ENCODE peak calls at places on chromosome 21, in five cellular contexts. One of them, this sample, is unnamed.

GRCh38 chr21:23887709-23888303 is 1719.5 kb downstream of the MRPL39 start:
- DNase-seq in activated CD8-positive, alpha-beta memory T cell treated with anti-CD3 and anti-CD28 coated beads for 1 hour: no peak
- DNase-seq in astrocyte of the hippocampus: no peak
- DNase-seq in GM04503: no peak
- DNase-seq in RWPE2: no peak
- DNase-seq in this sample: no peak

GRCh38 chr21:45931397-45931969 is 50.1 kb upstream of the COL6A1 start:
- DNase-seq in GM04503: no peak
- DNase-seq in astrocyte of the hippocampus: no peak
- DNase-seq in RWPE2: no peak
- DNase-seq in activated CD8-positive, alpha-beta memory T cell treated with anti-CD3 and anti-CD28 coated beads for 1 hour: no peak
- DNase-seq in this sample: no peak

GRCh38 chr21:33587792-33588484 is 546 bp downstream of the DONSON start:
- DNase-seq in astrocyte of the hippocampus: peak
- DNase-seq in GM04503: no peak
- DNase-seq in activated CD8-positive, alpha-beta memory T cell treated with anti-CD3 and anti-CD28 coated beads for 1 hour: no peak
- DNase-seq in RWPE2: no peak
- DNase-seq in this sample: no peak

GRCh38 chr21:46208761-46209721 is 19.5 kb downstream of the LSS start:
- DNase-seq in activated CD8-positive, alpha-beta memory T cell treated with anti-CD3 and anti-CD28 coated beads for 1 hour: no peak
- DNase-seq in GM04503: no peak
- DNase-seq in astrocyte of the hippocampus: no peak
- DNase-seq in RWPE2: peak
- DNase-seq in this sample: no peak

GRCh38 chr21:36491191-36491916 is 11.4 kb upstream of the CLDN14 start:
- DNase-seq in activated CD8-positive, alpha-beta memory T cell treated with anti-CD3 and anti-CD28 coated beads for 1 hour: no peak
- DNase-seq in RWPE2: no peak
- DNase-seq in astrocyte of the hippocampus: peak
- DNase-seq in GM04503: peak
- DNase-seq in this sample: no peak

GRCh38 chr21:45830720-45831366 is 150.7 kb upstream of the COL6A1 start:
- DNase-seq in astrocyte of the hippocampus: no peak
- DNase-seq in GM04503: no peak
- DNase-seq in activated CD8-positive, alpha-beta memory T cell treated with anti-CD3 and anti-CD28 coated beads for 1 hour: no peak
- DNase-seq in RWPE2: no peak
- DNase-seq in this sample: no peak

GRCh38 chr21:21232320-21232719 is 234.1 kb downstream of the NCAM2 start:
- DNase-seq in activated CD8-positive, alpha-beta memory T cell treated with anti-CD3 and anti-CD28 coated beads for 1 hour: no peak
- DNase-seq in RWPE2: no peak
- DNase-seq in astrocyte of the hippocampus: peak
- DNase-seq in GM04503: peak
- DNase-seq in this sample: no peak

GRCh38 chr21:24290151-24290833 is 1317.0 kb downstream of the MRPL39 start:
- DNase-seq in GM04503: no peak
- DNase-seq in astrocyte of the hippocampus: no peak
- DNase-seq in RWPE2: no peak
- DNase-seq in activated CD8-positive, alpha-beta memory T cell treated with anti-CD3 and anti-CD28 coated beads for 1 hour: peak
- DNase-seq in this sample: no peak

GRCh38 chr21:46183910-46184624 is at the start of gene SPATC1L:
- DNase-seq in GM04503: no peak
- DNase-seq in astrocyte of the hippocampus: peak
- DNase-seq in activated CD8-positive, alpha-beta memory T cell treated with anti-CD3 and anti-CD28 coated beads for 1 hour: no peak
- DNase-seq in RWPE2: no peak
- DNase-seq in this sample: peak

GRCh38 chr21:27339902-27340301 is 373.0 kb upstream of the ADAMTS5 start:
- DNase-seq in RWPE2: no peak
- DNase-seq in GM04503: no peak
- DNase-seq in astrocyte of the hippocampus: no peak
- DNase-seq in activated CD8-positive, alpha-beta memory T cell treated with anti-CD3 and anti-CD28 coated beads for 1 hour: no peak
- DNase-seq in this sample: no peak

GRCh38 chr21:17585875-17586450 is 26.7 kb downstream of the BTG3 start:
- DNase-seq in activated CD8-positive, alpha-beta memory T cell treated with anti-CD3 and anti-CD28 coated beads for 1 hour: no peak
- DNase-seq in astrocyte of the hippocampus: peak
- DNase-seq in GM04503: no peak
- DNase-seq in RWPE2: no peak
- DNase-seq in this sample: peak

GRCh38 chr21:46031484-46031883 is 49.9 kb downstream of the COL6A1 start:
- DNase-seq in GM04503: no peak
- DNase-seq in RWPE2: no peak
- DNase-seq in activated CD8-positive, alpha-beta memory T cell treated with anti-CD3 and anti-CD28 coated beads for 1 hour: no peak
- DNase-seq in astrocyte of the hippocampus: no peak
- DNase-seq in this sample: no peak

GRCh38 chr21:45019887-45020537 is 54.4 kb upstream of the ADARB1 start:
- DNase-seq in astrocyte of the hippocampus: no peak
- DNase-seq in GM04503: no peak
- DNase-seq in activated CD8-positive, alpha-beta memory T cell treated with anti-CD3 and anti-CD28 coated beads for 1 hour: no peak
- DNase-seq in RWPE2: no peak
- DNase-seq in this sample: no peak

GRCh38 chr21:45820171-45821091 is 161.1 kb upstream of the COL6A1 start:
- DNase-seq in GM04503: no peak
- DNase-seq in RWPE2: peak
- DNase-seq in activated CD8-positive, alpha-beta memory T cell treated with anti-CD3 and anti-CD28 coated beads for 1 hour: peak
- DNase-seq in astrocyte of the hippocampus: peak
- DNase-seq in this sample: peak

GRCh38 chr21:29499734-29500343 is 201.1 kb downstream of the BACH1 start:
- DNase-seq in astrocyte of the hippocampus: no peak
- DNase-seq in GM04503: no peak
- DNase-seq in RWPE2: no peak
- DNase-seq in activated CD8-positive, alpha-beta memory T cell treated with anti-CD3 and anti-CD28 coated beads for 1 hour: no peak
- DNase-seq in this sample: peak

GRCh38 chr21:41460578-41461527 is 34.8 kb downstream of the MX1 start:
- DNase-seq in RWPE2: no peak
- DNase-seq in activated CD8-positive, alpha-beta memory T cell treated with anti-CD3 and anti-CD28 coated beads for 1 hour: peak
- DNase-seq in astrocyte of the hippocampus: peak
- DNase-seq in GM04503: no peak
- DNase-seq in this sample: peak

GRCh38 chr21:16956824-16957223 is 556.0 kb upstream of the CXADR start:
- DNase-seq in astrocyte of the hippocampus: no peak
- DNase-seq in activated CD8-positive, alpha-beta memory T cell treated with anti-CD3 and anti-CD28 coated beads for 1 hour: no peak
- DNase-seq in GM04503: no peak
- DNase-seq in RWPE2: no peak
- DNase-seq in this sample: no peak

GRCh38 chr21:31184462-31184861 is 146.2 kb upstream of the KRTAP19-8 start:
- DNase-seq in RWPE2: no peak
- DNase-seq in activated CD8-positive, alpha-beta memory T cell treated with anti-CD3 and anti-CD28 coated beads for 1 hour: no peak
- DNase-seq in GM04503: no peak
- DNase-seq in astrocyte of the hippocampus: no peak
- DNase-seq in this sample: no peak

GRCh38 chr21:18449586-18449985 is 46.0 kb upstream of the TMPRSS15 start:
- DNase-seq in RWPE2: no peak
- DNase-seq in activated CD8-positive, alpha-beta memory T cell treated with anti-CD3 and anti-CD28 coated beads for 1 hour: no peak
- DNase-seq in GM04503: no peak
- DNase-seq in astrocyte of the hippocampus: peak
- DNase-seq in this sample: no peak

GRCh38 chr21:38925923-38926322 is 120.2 kb downstream of the ETS2 start:
- DNase-seq in astrocyte of the hippocampus: peak
- DNase-seq in GM04503: peak
- DNase-seq in activated CD8-positive, alpha-beta memory T cell treated with anti-CD3 and anti-CD28 coated beads for 1 hour: no peak
- DNase-seq in RWPE2: peak
- DNase-seq in this sample: no peak

GRCh38 chr21:26194811-26195251 is 24.3 kb upstream of the APP start:
- DNase-seq in activated CD8-positive, alpha-beta memory T cell treated with anti-CD3 and anti-CD28 coated beads for 1 hour: no peak
- DNase-seq in RWPE2: no peak
- DNase-seq in astrocyte of the hippocampus: no peak
- DNase-seq in GM04503: no peak
- DNase-seq in this sample: no peak

GRCh38 chr21:45001134-45002095 is 61.6 kb downstream of the SLX9 start:
- DNase-seq in RWPE2: peak
- DNase-seq in activated CD8-positive, alpha-beta memory T cell treated with anti-CD3 and anti-CD28 coated beads for 1 hour: no peak
- DNase-seq in astrocyte of the hippocampus: peak
- DNase-seq in GM04503: peak
- DNase-seq in this sample: no peak

GRCh38 chr21:35716886-35717285 is 343.4 kb downstream of the SETD4 start:
- DNase-seq in RWPE2: no peak
- DNase-seq in astrocyte of the hippocampus: no peak
- DNase-seq in activated CD8-positive, alpha-beta memory T cell treated with anti-CD3 and anti-CD28 coated beads for 1 hour: no peak
- DNase-seq in GM04503: no peak
- DNase-seq in this sample: no peak

GRCh38 chr21:43657355-43658093 is 1.8 kb downstream of the HSF2BP start:
- DNase-seq in activated CD8-positive, alpha-beta memory T cell treated with anti-CD3 and anti-CD28 coated beads for 1 hour: no peak
- DNase-seq in GM04503: no peak
- DNase-seq in RWPE2: no peak
- DNase-seq in astrocyte of the hippocampus: no peak
- DNase-seq in this sample: no peak

GRCh38 chr21:33897739-33898138 is 17.9 kb downstream of the ATP5PO start:
- DNase-seq in activated CD8-positive, alpha-beta memory T cell treated with anti-CD3 and anti-CD28 coated beads for 1 hour: no peak
- DNase-seq in GM04503: no peak
- DNase-seq in astrocyte of the hippocampus: no peak
- DNase-seq in RWPE2: no peak
- DNase-seq in this sample: no peak

GRCh38 chr21:45392206-45392971 is 12.6 kb upstream of the COL18A1 start:
- DNase-seq in astrocyte of the hippocampus: no peak
- DNase-seq in GM04503: no peak
- DNase-seq in activated CD8-positive, alpha-beta memory T cell treated with anti-CD3 and anti-CD28 coated beads for 1 hour: no peak
- DNase-seq in RWPE2: no peak
- DNase-seq in this sample: no peak

GRCh38 chr21:38244885-38245869 is 11.6 kb upstream of the KCNJ15 start:
- DNase-seq in GM04503: peak
- DNase-seq in RWPE2: peak
- DNase-seq in astrocyte of the hippocampus: peak
- DNase-seq in activated CD8-positive, alpha-beta memory T cell treated with anti-CD3 and anti-CD28 coated beads for 1 hour: peak
- DNase-seq in this sample: peak